ENCODE peak calls at places on chromosomes 2 and 18, in five cellular contexts. One of them, this sample, is unnamed. For H3K4me1, the result is how much of the 10 kb centered on the place peaks cover.

GRCh38 chr2:166671235-166671634 is 177.2 kb upstream of the SCN7A start:
- DNase-seq in psoas muscle: no peak
- DNase-seq in IMR-90: peak
- DNase-seq in aorta: no peak
- DNase-seq in GM23248: no peak
- DNase-seq in this sample: no peak

GRCh38 chr2:120287183-120288015 is 34.7 kb downstream of the RALB start:
- DNase-seq in psoas muscle: no peak
- DNase-seq in IMR-90: peak
- DNase-seq in aorta: no peak
- DNase-seq in GM23248: peak
- DNase-seq in this sample: no peak

GRCh38 chr2:33069894-33070651 is 123.3 kb downstream of the LTBP1 start:
- DNase-seq in psoas muscle: peak
- DNase-seq in IMR-90: peak
- DNase-seq in aorta: peak
- DNase-seq in GM23248: peak
- DNase-seq in this sample: peak

GRCh38 chr2:14756981-14757657 is 124.6 kb downstream of the LRATD1 start:
- DNase-seq in psoas muscle: no peak
- DNase-seq in IMR-90: peak
- DNase-seq in aorta: no peak
- DNase-seq in GM23248: peak
- DNase-seq in this sample: no peak

GRCh38 chr2:53740170-53740569 is 27.4 kb upstream of the CHAC2 start:
- DNase-seq in psoas muscle: no peak
- DNase-seq in IMR-90: peak
- DNase-seq in aorta: no peak
- DNase-seq in GM23248: peak
- DNase-seq in this sample: no peak

GRCh38 chr2:69490486-69490885 is 53.3 kb upstream of the NFU1 start:
- DNase-seq in psoas muscle: no peak
- DNase-seq in IMR-90: no peak
- DNase-seq in aorta: no peak
- DNase-seq in GM23248: no peak
- DNase-seq in this sample: no peak

GRCh38 chr2:194745532-194746146 is 911.4 kb upstream of the SLC39A10 start:
- DNase-seq in psoas muscle: no peak
- DNase-seq in IMR-90: no peak
- DNase-seq in aorta: no peak
- DNase-seq in GM23248: no peak
- DNase-seq in this sample: no peak

GRCh38 chr2:127422631-127423475 is 4.6 kb downstream of the PROC start:
- DNase-seq in psoas muscle: no peak
- DNase-seq in IMR-90: no peak
- DNase-seq in aorta: no peak
- DNase-seq in GM23248: peak
- DNase-seq in this sample: no peak

GRCh38 chr2:2642906-2643890 is 312.1 kb upstream of the MYT1L start:
- DNase-seq in psoas muscle: no peak
- DNase-seq in IMR-90: no peak
- DNase-seq in aorta: no peak
- DNase-seq in GM23248: no peak
- DNase-seq in this sample: no peak

GRCh38 chr2:238853218-238853617 is 5.3 kb downstream of the TWIST2 start:
- DNase-seq in psoas muscle: no peak
- DNase-seq in IMR-90: no peak
- DNase-seq in aorta: no peak
- DNase-seq in GM23248: peak
- DNase-seq in this sample: no peak

GRCh38 chr2:159101755-159102489 is 133.5 kb downstream of the TANC1 start:
- DNase-seq in psoas muscle: no peak
- DNase-seq in IMR-90: no peak
- DNase-seq in aorta: peak
- DNase-seq in GM23248: no peak
- DNase-seq in this sample: no peak

GRCh38 chr2:19369341-19369955 is 11.0 kb upstream of the OSR1 start:
- DNase-seq in psoas muscle: no peak
- DNase-seq in IMR-90: peak
- DNase-seq in aorta: no peak
- DNase-seq in GM23248: peak
- DNase-seq in this sample: peak

GRCh38 chr2:240551809-240552208 is 6.0 kb downstream of the ANKMY1 start:
- DNase-seq in psoas muscle: no peak
- DNase-seq in IMR-90: no peak
- DNase-seq in aorta: no peak
- DNase-seq in GM23248: no peak
- DNase-seq in this sample: no peak

GRCh38 chr2:217622664-217623063 is 380.1 kb downstream of the TNS1 start:
- DNase-seq in psoas muscle: no peak
- DNase-seq in IMR-90: peak
- DNase-seq in aorta: no peak
- DNase-seq in GM23248: no peak
- DNase-seq in this sample: no peak

GRCh38 chr2:188042412-188042811 is 249.3 kb upstream of the GULP1 start:
- DNase-seq in psoas muscle: no peak
- DNase-seq in IMR-90: peak
- DNase-seq in aorta: no peak
- DNase-seq in GM23248: peak
- DNase-seq in this sample: no peak

GRCh38 chr2:67574230-67574629 is 177.1 kb downstream of the ETAA1 start:
- DNase-seq in psoas muscle: no peak
- DNase-seq in IMR-90: peak
- DNase-seq in aorta: no peak
- DNase-seq in GM23248: peak
- DNase-seq in this sample: no peak

GRCh38 chr18:70292628-70293027 is 3.8 kb downstream of the SOCS6 start:
- DNase-seq in psoas muscle: no peak
- DNase-seq in IMR-90: no peak
- DNase-seq in aorta: no peak
- DNase-seq in GM23248: no peak
- DNase-seq in this sample: no peak
- H3K4me1 ChIP-seq in psoas muscle: half or more
- H3K4me1 ChIP-seq in IMR-90: under half
- H3K4me1 ChIP-seq in aorta: under half
- H3K4me1 ChIP-seq in GM23248: half or more
- H3K4me1 ChIP-seq in this sample: under half

DNA sequence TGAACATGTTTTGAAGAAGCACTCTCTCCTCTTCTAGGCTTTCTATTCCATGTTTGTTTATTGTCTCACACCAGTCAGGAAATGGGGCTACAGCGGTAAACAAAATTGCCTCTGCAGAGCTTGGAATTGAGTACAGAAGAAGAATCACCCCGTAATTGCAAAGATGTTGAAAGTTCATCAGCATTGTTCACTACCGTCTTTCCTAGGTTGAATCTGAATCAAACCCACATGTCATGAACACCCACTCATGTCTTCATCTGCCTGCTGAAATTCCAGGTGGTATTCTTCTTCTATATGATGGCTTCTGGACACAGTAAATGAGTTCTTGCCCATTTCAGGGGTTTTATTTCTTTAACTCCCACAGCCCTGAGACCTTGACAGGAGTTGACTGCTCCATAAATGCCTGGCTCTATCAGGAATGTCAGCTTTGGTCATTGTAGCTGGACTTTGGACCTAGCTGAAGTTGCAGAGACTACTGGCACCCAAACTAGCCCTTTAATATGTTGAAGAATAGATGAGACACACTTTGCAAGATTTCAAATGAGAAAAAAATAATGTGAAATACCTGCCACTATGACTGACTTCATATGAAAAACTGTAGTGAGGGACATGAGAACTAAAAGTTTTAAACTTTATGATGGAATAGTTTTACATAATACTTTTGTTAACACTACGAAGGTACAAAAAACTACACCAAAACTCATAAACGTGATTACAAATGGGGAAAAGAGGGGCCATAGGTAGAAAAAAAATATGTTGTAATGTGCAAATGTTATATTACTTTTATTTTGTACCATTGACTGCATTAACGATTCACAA is 1235.3 kb upstream of the ZEB2 start:
- DNase-seq in psoas muscle: no peak
- DNase-seq in IMR-90: no peak
- DNase-seq in aorta: no peak
- DNase-seq in GM23248: no peak
- DNase-seq in this sample: no peak
- H3K4me1 ChIP-seq in psoas muscle: under half
- H3K4me1 ChIP-seq in IMR-90: under half
- H3K4me1 ChIP-seq in aorta: under half
- H3K4me1 ChIP-seq in GM23248: under half
- H3K4me1 ChIP-seq in this sample: under half

GRCh38 chr2:170571612-170572011 is 143.5 kb upstream of the SP5 start:
- DNase-seq in psoas muscle: no peak
- DNase-seq in IMR-90: no peak
- DNase-seq in aorta: no peak
- DNase-seq in GM23248: peak
- DNase-seq in this sample: no peak

GRCh38 chr2:170563401-170563800 is 151.7 kb upstream of the SP5 start:
- DNase-seq in psoas muscle: no peak
- DNase-seq in IMR-90: no peak
- DNase-seq in aorta: no peak
- DNase-seq in GM23248: no peak
- DNase-seq in this sample: no peak

GRCh38 chr2:170566138-170566537 is 149.0 kb upstream of the SP5 start:
- DNase-seq in psoas muscle: no peak
- DNase-seq in IMR-90: no peak
- DNase-seq in aorta: no peak
- DNase-seq in GM23248: no peak
- DNase-seq in this sample: no peak

GRCh38 chr2:170568511-170568910 is 146.6 kb upstream of the SP5 start:
- DNase-seq in psoas muscle: no peak
- DNase-seq in IMR-90: no peak
- DNase-seq in aorta: no peak
- DNase-seq in GM23248: no peak
- DNase-seq in this sample: no peak

GRCh38 chr2:170567427-170567826 is 147.7 kb upstream of the SP5 start:
- DNase-seq in psoas muscle: no peak
- DNase-seq in IMR-90: no peak
- DNase-seq in aorta: no peak
- DNase-seq in GM23248: no peak
- DNase-seq in this sample: no peak
- H3K4me1 ChIP-seq in psoas muscle: under half
- H3K4me1 ChIP-seq in IMR-90: under half
- H3K4me1 ChIP-seq in aorta: under half
- H3K4me1 ChIP-seq in GM23248: under half
- H3K4me1 ChIP-seq in this sample: under half

GRCh38 chr2:105866439-105867170 is 121.9 kb downstream of the NCK2 start:
- DNase-seq in psoas muscle: no peak
- DNase-seq in IMR-90: peak
- DNase-seq in aorta: no peak
- DNase-seq in GM23248: peak
- DNase-seq in this sample: no peak

GRCh38 chr2:105870062-105870461 is 125.3 kb downstream of the NCK2 start:
- DNase-seq in psoas muscle: no peak
- DNase-seq in IMR-90: no peak
- DNase-seq in aorta: no peak
- DNase-seq in GM23248: no peak
- DNase-seq in this sample: no peak

GRCh38 chr2:105869318-105869717 is 124.6 kb downstream of the NCK2 start:
- DNase-seq in psoas muscle: no peak
- DNase-seq in IMR-90: no peak
- DNase-seq in aorta: no peak
- DNase-seq in GM23248: no peak
- DNase-seq in this sample: no peak

GRCh38 chr2:105865222-105865913 is 120.7 kb downstream of the NCK2 start:
- DNase-seq in psoas muscle: no peak
- DNase-seq in IMR-90: peak
- DNase-seq in aorta: no peak
- DNase-seq in GM23248: peak
- DNase-seq in this sample: no peak

DNA sequence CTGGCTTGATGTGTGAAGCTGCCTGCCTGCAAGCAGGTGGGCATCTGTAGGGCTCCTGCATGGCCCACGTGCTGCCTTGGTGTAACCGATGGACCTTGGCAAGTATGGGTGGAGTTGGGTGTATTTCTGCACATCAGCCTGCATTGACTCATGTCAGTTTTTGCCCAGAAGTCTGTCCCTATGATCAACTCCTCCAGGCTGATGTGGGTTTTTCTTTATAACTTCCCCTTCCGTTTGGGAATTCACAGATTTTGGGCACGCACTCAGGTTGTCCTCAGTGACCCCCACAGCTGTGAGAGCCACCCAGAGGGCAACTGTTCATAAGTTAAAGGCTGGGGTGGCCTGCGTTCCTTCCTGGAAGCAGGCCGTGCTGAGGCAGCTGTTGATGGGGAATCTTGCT is 123.3 kb downstream of the NCK2 start:
- DNase-seq in psoas muscle: no peak
- DNase-seq in IMR-90: no peak
- DNase-seq in aorta: no peak
- DNase-seq in GM23248: peak
- DNase-seq in this sample: no peak
- H3K4me1 ChIP-seq in psoas muscle: half or more
- H3K4me1 ChIP-seq in IMR-90: under half
- H3K4me1 ChIP-seq in aorta: under half
- H3K4me1 ChIP-seq in GM23248: under half
- H3K4me1 ChIP-seq in this sample: under half

GRCh38 chr2:209824391-209824790 is 52.8 kb downstream of the UNC80 start:
- DNase-seq in psoas muscle: no peak
- DNase-seq in IMR-90: no peak
- DNase-seq in aorta: no peak
- DNase-seq in GM23248: no peak
- DNase-seq in this sample: no peak
- H3K4me1 ChIP-seq in psoas muscle: under half
- H3K4me1 ChIP-seq in IMR-90: under half
- H3K4me1 ChIP-seq in aorta: under half
- H3K4me1 ChIP-seq in GM23248: under half
- H3K4me1 ChIP-seq in this sample: under half

GRCh38 chr2:8612734-8613179 is 69.1 kb upstream of the ID2 start:
- DNase-seq in psoas muscle: no peak
- DNase-seq in IMR-90: no peak
- DNase-seq in aorta: no peak
- DNase-seq in GM23248: no peak
- DNase-seq in this sample: no peak
- H3K4me1 ChIP-seq in psoas muscle: under half
- H3K4me1 ChIP-seq in IMR-90: under half
- H3K4me1 ChIP-seq in aorta: under half
- H3K4me1 ChIP-seq in GM23248: under half
- H3K4me1 ChIP-seq in this sample: under half

GRCh38 chr2:111148925-111149324 is 28.2 kb downstream of the BCL2L11 start:
- DNase-seq in psoas muscle: no peak
- DNase-seq in IMR-90: no peak
- DNase-seq in aorta: no peak
- DNase-seq in GM23248: no peak
- DNase-seq in this sample: no peak
- H3K4me1 ChIP-seq in psoas muscle: under half
- H3K4me1 ChIP-seq in IMR-90: under half
- H3K4me1 ChIP-seq in aorta: under half
- H3K4me1 ChIP-seq in GM23248: under half
- H3K4me1 ChIP-seq in this sample: under half

This sample was measured in right cardiac atrium.